ENCODE peak calls at places on chromosome 4, in nine cellular contexts. L is breast epithelium, H is lower lobe of right lung, X is ovary, G is colonic mucosa, A is uterus, C is transverse colon, O is tibial artery, V is RWPE1. U is an unnamed sample.

GRCh38 chr4:10094841-10095240 is 21.8 kb downstream of the WDR1 start:
- DNase-seq in L (no peak), H (no peak), X (no peak), G (no peak), A (no peak), C (no peak), O (no peak), V (no peak), U (no peak)

GRCh38 chr4:169205146-169205806 is 65.5 kb downstream of the SH3RF1 start:
- DNase-seq in L (no peak), H (no peak), X (no peak), G (no peak), A (no peak), C (no peak), O (no peak), V (no peak), U (no peak)

GRCh38 chr4:8739820-8740665 is 131.6 kb downstream of the HMX1 start:
- DNase-seq in L (no peak), H (peak; percentile 30), X (no peak), G (no peak), A (no peak), C (no peak), O (no peak), V (no peak), U (no peak)

GRCh38 chr4:10204401-10205058 is 87.9 kb upstream of the WDR1 start:
- DNase-seq in L (no peak), H (no peak), X (no peak), G (peak; percentile 5), A (no peak), C (no peak), O (no peak), V (no peak), U (no peak)

GRCh38 chr4:27318740-27319139 is 458.1 kb downstream of the STIM2 start:
- DNase-seq in L (no peak), H (no peak), X (no peak), G (peak; percentile 60), A (no peak), C (peak; percentile 47), O (no peak), V (peak; percentile 14), U (no peak)

GRCh38 chr4:86587016-86587713 is 7.0 kb upstream of the PTPN13 start:
- DNase-seq in L (no peak), H (no peak), X (no peak), G (no peak), A (no peak), C (no peak), O (no peak), V (no peak), U (no peak)

GRCh38 chr4:1033840-1034551 is 22.6 kb downstream of the FGFRL1 start:
- DNase-seq in L (no peak), H (no peak), X (peak; percentile 85), G (no peak), A (peak; percentile 70), C (no peak), O (peak; percentile 89), V (no peak), U (no peak)

GRCh38 chr4:110132822-110133719 is 65.3 kb downstream of the ELOVL6 start:
- DNase-seq in L (no peak), H (no peak), X (no peak), G (peak; percentile 34), A (no peak), C (peak; percentile 29), O (no peak), V (no peak), U (no peak)

GRCh38 chr4:176443646-176444409 is 124.1 kb downstream of the SPCS3 start:
- DNase-seq in L (no peak), H (no peak), X (no peak), G (no peak), A (no peak), C (no peak), O (no peak), V (peak; percentile 5), U (no peak)

GRCh38 chr4:21413807-21414370 is 534.7 kb downstream of the KCNIP4 start:
- DNase-seq in L (no peak), H (no peak), X (no peak), G (no peak), A (no peak), C (no peak), O (no peak), V (no peak), U (no peak)

GRCh38 chr4:84901173-84901572 is 65.3 kb downstream of the WDFY3 start:
- DNase-seq in L (no peak), H (no peak), X (no peak), G (no peak), A (no peak), C (no peak), O (no peak), V (no peak), U (no peak)

GRCh38 chr4:17336524-17336941 is 175.4 kb downstream of the QDPR start:
- DNase-seq in L (no peak), H (no peak), X (no peak), G (peak; percentile 17), A (no peak), C (peak; percentile 9), O (no peak), V (peak; percentile 31), U (peak; percentile 64)

GRCh38 chr4:169342906-169343560 is 72.3 kb upstream of the SH3RF1 start:
- DNase-seq in L (no peak), H (no peak), X (no peak), G (no peak), A (no peak), C (no peak), O (no peak), V (no peak), U (no peak)

GRCh38 chr4:82275431-82276423 is 98.1 kb downstream of the HNRNPD start:
- DNase-seq in L (no peak), H (no peak), X (no peak), G (no peak), A (no peak), C (no peak), O (no peak), V (no peak), U (no peak)

GRCh38 chr4:37601527-37601926 is 84.6 kb downstream of the RELL1 start:
- DNase-seq in L (no peak), H (peak; percentile 59), X (no peak), G (peak; percentile 65), A (no peak), C (peak; percentile 36), O (no peak), V (no peak), U (no peak)

GRCh38 chr4:182507808-182508207 is 264.6 kb downstream of the TENM3 start:
- DNase-seq in L (no peak), H (no peak), X (no peak), G (no peak), A (no peak), C (no peak), O (no peak), V (no peak), U (no peak)

GRCh38 chr4:74158561-74159396 is 861 bp downstream of the MTHFD2L start:
- DNase-seq in L (no peak), H (no peak), X (no peak), G (no peak), A (no peak), C (no peak), O (no peak), V (peak; percentile 17), U (no peak)

GRCh38 chr4:119729815-119730643 is 101.4 kb upstream of the PDE5A start:
- DNase-seq in L (no peak), H (no peak), X (no peak), G (peak; percentile 79), A (no peak), C (peak; percentile 73), O (peak; percentile 84), V (peak; percentile 26), U (no peak)

GRCh38 chr4:2251073-2251794 is 9.3 kb upstream of the HAUS3 start:
- DNase-seq in L (peak; percentile 12), H (peak; percentile 42), X (peak; percentile 17), G (peak; percentile 15), A (no peak), C (no peak), O (no peak), V (no peak), U (no peak)

DNA sequence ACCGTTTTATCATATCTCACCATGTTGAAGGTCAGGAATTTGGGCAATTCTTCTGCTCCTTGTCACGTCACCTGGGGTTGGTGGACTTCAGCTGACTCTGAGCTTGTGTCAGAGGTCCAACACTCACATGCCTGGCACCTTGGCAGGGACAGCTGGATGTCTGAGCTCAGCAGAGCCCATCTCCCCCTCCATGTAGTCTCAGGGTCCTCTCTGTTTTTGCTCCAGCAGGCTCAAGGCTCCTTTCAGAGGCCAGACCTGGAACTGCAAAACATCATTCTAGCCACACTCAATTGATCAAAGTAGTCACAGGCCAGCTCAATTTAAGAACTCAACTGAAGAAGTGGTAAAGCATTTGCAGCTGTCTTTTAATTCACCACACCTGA is 45.4 kb downstream of the EDNRA start:
- DNase-seq in L (no peak), H (no peak), X (no peak), G (no peak), A (no peak), C (no peak), O (no peak), V (no peak), U (no peak)
- TF ChIP-seq CTCF in L (no peak), H (no peak), X (no peak), G (no peak), A (no peak), C (no peak), O (no peak), V (no peak), U (no peak)

DNA sequence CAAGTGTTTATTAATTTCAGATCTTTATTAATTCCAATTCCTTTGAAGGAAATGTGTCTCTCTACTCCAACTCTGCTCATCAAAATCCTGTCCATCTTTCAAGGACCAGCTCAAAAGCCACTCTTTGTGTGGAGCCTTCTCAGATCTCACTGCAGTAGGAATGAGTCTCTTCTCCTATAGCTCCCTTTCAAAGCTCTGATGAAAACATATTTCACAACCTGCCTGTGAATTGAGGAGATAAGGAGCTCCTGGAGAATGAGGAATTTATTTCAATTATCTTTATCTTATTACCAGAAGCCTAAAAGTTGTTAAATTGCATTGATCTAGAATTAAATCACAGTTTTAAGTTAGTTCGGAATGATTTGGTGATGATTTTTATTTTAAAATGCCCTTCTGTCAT is 92.6 kb upstream of the TRPC3 start:
- DNase-seq in L (no peak), H (no peak), X (no peak), G (no peak), A (no peak), C (no peak), O (no peak), V (no peak), U (no peak)
- H3K27ac ChIP-seq in L (no peak overlapping the region), H (no peak overlapping the region), X (no peak overlapping the region), G (no peak overlapping the region), A (no peak overlapping the region), C (no peak overlapping the region), O (no peak overlapping the region), V (no peak overlapping the region), U (no peak overlapping the region)

GRCh38 chr4:57190651-57191481 is 80.7 kb upstream of the IGFBP7 start:
- DNase-seq in L (no peak), H (no peak), X (no peak), G (peak; percentile 38), A (no peak), C (peak; percentile 27), O (no peak), V (no peak), U (no peak)
- TF ChIP-seq CTCF in L (no peak), H (peak; percentile 54), X (no peak), G (peak; percentile 54), A (no peak), C (peak; percentile 19), O (peak; percentile 39), V (no peak), U (peak; percentile 16)

DNA sequence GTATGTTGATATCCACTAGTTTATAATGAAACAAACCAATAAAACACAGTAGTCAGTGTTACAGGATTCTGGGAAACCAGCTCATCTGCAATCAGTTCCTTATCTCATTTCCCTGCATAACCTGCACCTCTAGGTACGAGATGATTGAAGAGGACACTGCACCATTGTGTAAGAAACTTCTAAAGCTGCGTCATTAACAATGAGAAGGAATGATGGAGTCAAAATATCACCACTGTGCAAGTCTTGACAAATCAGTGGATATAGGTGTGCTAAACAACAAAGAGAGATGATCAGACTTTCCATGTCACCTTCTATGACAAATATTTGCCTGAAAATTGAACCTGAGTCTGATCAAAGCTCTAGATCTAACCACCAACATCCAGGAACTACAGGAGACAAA is 40.7 kb upstream of the DHX15 start:
- DNase-seq in L (no peak), H (no peak), X (no peak), G (no peak), A (no peak), C (no peak), O (no peak), V (no peak), U (no peak)
- H3K27ac ChIP-seq in L (no peak overlapping the region), H (no peak overlapping the region), X (no peak overlapping the region), G (no peak overlapping the region), A (no peak overlapping the region), C (no peak overlapping the region), O (no peak overlapping the region), V (no peak overlapping the region), U (no peak overlapping the region)

U was measured in CD4-positive, alpha-beta T cell.